ENCODE peak calls at places on chromosome 6, in four cellular contexts. One of them, this sample, is unnamed. For H3K9me3, the result is how much of the 10 kb centered on the place peaks cover.

GRCh38 chr6:3500262-3501001 is 43.6 kb upstream of the SLC22A23 start:
- DNase-seq in IMR-90: peak
- DNase-seq in testis: no peak
- DNase-seq in body of pancreas: no peak
- DNase-seq in this sample: no peak

GRCh38 chr6:28922841-28923317 is 906 bp downstream of the TRIM27 start:
- DNase-seq in IMR-90: peak
- DNase-seq in body of pancreas: no peak
- DNase-seq in testis: peak
- DNase-seq in this sample: peak

GRCh38 chr6:108968325-108968724 is 120.1 kb downstream of the ARMC2 start:
- DNase-seq in testis: no peak
- DNase-seq in body of pancreas: no peak
- DNase-seq in IMR-90: no peak
- DNase-seq in this sample: no peak

GRCh38 chr6:144131248-144131709 is 19.0 kb upstream of the STX11 start:
- DNase-seq in body of pancreas: no peak
- DNase-seq in testis: no peak
- DNase-seq in IMR-90: peak
- DNase-seq in this sample: no peak

GRCh38 chr6:159035891-159036290 is 8.9 kb downstream of the TAGAP start:
- DNase-seq in testis: no peak
- DNase-seq in IMR-90: no peak
- DNase-seq in body of pancreas: no peak
- DNase-seq in this sample: no peak

GRCh38 chr6:111761783-111762312 is 111.4 kb downstream of the FYN start:
- DNase-seq in body of pancreas: no peak
- DNase-seq in IMR-90: peak
- DNase-seq in testis: no peak
- DNase-seq in this sample: no peak

GRCh38 chr6:134047673-134048072 is 4.8 kb downstream of the SLC2A12 start:
- DNase-seq in testis: no peak
- DNase-seq in IMR-90: no peak
- DNase-seq in body of pancreas: no peak
- DNase-seq in this sample: no peak

GRCh38 chr6:11931296-11932035 is 80.6 kb upstream of the HIVEP1 start:
- DNase-seq in body of pancreas: no peak
- DNase-seq in IMR-90: no peak
- DNase-seq in testis: no peak
- DNase-seq in this sample: no peak

GRCh38 chr6:31576897-31577341 is 1.6 kb downstream of the TNF start:
- DNase-seq in body of pancreas: no peak
- DNase-seq in testis: no peak
- DNase-seq in IMR-90: no peak
- DNase-seq in this sample: no peak

GRCh38 chr6:155126727-155127439 is 131.8 kb downstream of the TIAM2 start:
- DNase-seq in body of pancreas: no peak
- DNase-seq in IMR-90: peak
- DNase-seq in testis: no peak
- DNase-seq in this sample: peak

GRCh38 chr6:56742122-56742791 is 99.6 kb upstream of the DST start:
- DNase-seq in testis: no peak
- DNase-seq in IMR-90: peak
- DNase-seq in body of pancreas: no peak
- DNase-seq in this sample: no peak

GRCh38 chr6:133187657-133188453 is 53.3 kb upstream of the EYA4 start:
- DNase-seq in body of pancreas: no peak
- DNase-seq in testis: no peak
- DNase-seq in IMR-90: peak
- DNase-seq in this sample: no peak

GRCh38 chr6:157514659-157515496 is 133.9 kb downstream of the ZDHHC14 start:
- DNase-seq in IMR-90: peak
- DNase-seq in body of pancreas: no peak
- DNase-seq in testis: no peak
- DNase-seq in this sample: peak

GRCh38 chr6:35161776-35162607 is 20.9 kb upstream of the TCP11 start:
- DNase-seq in body of pancreas: peak
- DNase-seq in IMR-90: no peak
- DNase-seq in testis: no peak
- DNase-seq in this sample: peak

GRCh38 chr6:13409991-13410390 is 77.4 kb downstream of the GFOD1 start:
- DNase-seq in testis: no peak
- DNase-seq in IMR-90: peak
- DNase-seq in body of pancreas: no peak
- DNase-seq in this sample: no peak

GRCh38 chr6:119096683-119097310 is 18.3 kb upstream of the FAM184A start:
- DNase-seq in IMR-90: peak
- DNase-seq in testis: peak
- DNase-seq in body of pancreas: peak
- DNase-seq in this sample: peak

GRCh38 chr6:87237804-87238203 is 82.4 kb downstream of the ZNF292 start:
- DNase-seq in testis: no peak
- DNase-seq in body of pancreas: no peak
- DNase-seq in IMR-90: peak
- DNase-seq in this sample: no peak

GRCh38 chr6:116362287-116362686 is 8.5 kb upstream of the DSE start:
- DNase-seq in testis: no peak
- DNase-seq in body of pancreas: no peak
- DNase-seq in IMR-90: no peak
- DNase-seq in this sample: no peak

GRCh38 chr6:136962661-136963060 is 40.6 kb downstream of the SLC35D3 start:
- DNase-seq in testis: no peak
- DNase-seq in IMR-90: no peak
- DNase-seq in body of pancreas: peak
- DNase-seq in this sample: peak

GRCh38 chr6:107418118-107418517 is 41.2 kb downstream of the PDSS2 start:
- DNase-seq in IMR-90: peak
- DNase-seq in body of pancreas: no peak
- DNase-seq in testis: no peak
- DNase-seq in this sample: no peak

GRCh38 chr6:141598487-141598886 is 534.2 kb upstream of the GJE1 start:
- DNase-seq in IMR-90: peak
- DNase-seq in body of pancreas: no peak
- DNase-seq in testis: no peak
- DNase-seq in this sample: no peak

GRCh38 chr6:39881851-39882566 is 52.3 kb downstream of the MOCS1 start:
- DNase-seq in IMR-90: peak
- DNase-seq in testis: peak
- DNase-seq in body of pancreas: no peak
- DNase-seq in this sample: no peak

GRCh38 chr6:89371849-89372505 is 19.5 kb upstream of the UBE2J1 start:
- DNase-seq in IMR-90: peak
- DNase-seq in body of pancreas: peak
- DNase-seq in testis: peak
- DNase-seq in this sample: peak

GRCh38 chr6:95530176-95530799 is 47.0 kb upstream of the MANEA start:
- DNase-seq in body of pancreas: no peak
- DNase-seq in IMR-90: no peak
- DNase-seq in testis: no peak
- DNase-seq in this sample: no peak

GRCh38 chr6:149482542-149483261 is 2.1 kb downstream of the ZC3H12D start:
- DNase-seq in body of pancreas: no peak
- DNase-seq in IMR-90: no peak
- DNase-seq in testis: no peak
- DNase-seq in this sample: no peak

GRCh38 chr6:154457046-154457713 is 53.3 kb downstream of the CNKSR3 start:
- DNase-seq in body of pancreas: no peak
- DNase-seq in testis: no peak
- DNase-seq in IMR-90: peak
- DNase-seq in this sample: no peak

GRCh38 chr6:1786455-1787108 is 176.9 kb downstream of the FOXC1 start:
- DNase-seq in IMR-90: no peak
- DNase-seq in testis: no peak
- DNase-seq in body of pancreas: no peak
- DNase-seq in this sample: no peak

GRCh38 chr6:39800388-39801032 is 8.3 kb downstream of the DAAM2 start:
- DNase-seq in testis: no peak
- DNase-seq in body of pancreas: no peak
- DNase-seq in IMR-90: no peak
- DNase-seq in this sample: no peak

GRCh38 chr6:158545043-158545966 is 14.6 kb upstream of the TMEM181 start:
- DNase-seq in testis: peak
- DNase-seq in body of pancreas: no peak
- DNase-seq in IMR-90: no peak
- DNase-seq in this sample: no peak

GRCh38 chr6:16206595-16207037 is 31.8 kb upstream of the GMPR start:
- DNase-seq in body of pancreas: peak
- DNase-seq in testis: peak
- DNase-seq in IMR-90: peak
- DNase-seq in this sample: peak

GRCh38 chr6:136226674-136227377 is 23.3 kb downstream of the MTFR2 start:
- DNase-seq in testis: no peak
- DNase-seq in IMR-90: peak
- DNase-seq in body of pancreas: no peak
- DNase-seq in this sample: no peak

GRCh38 chr6:17204548-17204947 is 76.6 kb upstream of the RBM24 start:
- DNase-seq in body of pancreas: no peak
- DNase-seq in IMR-90: no peak
- DNase-seq in testis: no peak
- DNase-seq in this sample: no peak

GRCh38 chr6:156502969-156503504 is 274.1 kb upstream of the ARID1B start:
- DNase-seq in testis: no peak
- DNase-seq in IMR-90: no peak
- DNase-seq in body of pancreas: no peak
- DNase-seq in this sample: no peak

GRCh38 chr6:150915868-150916267 is 50.4 kb downstream of the MTHFD1L start:
- DNase-seq in testis: no peak
- DNase-seq in IMR-90: no peak
- DNase-seq in body of pancreas: no peak
- DNase-seq in this sample: no peak

GRCh38 chr6:156840606-156841005 is 63.4 kb downstream of the ARID1B start:
- DNase-seq in body of pancreas: no peak
- DNase-seq in IMR-90: no peak
- DNase-seq in testis: no peak
- DNase-seq in this sample: no peak

GRCh38 chr6:138161118-138161433 is 663 bp upstream of the ARFGEF3 start:
- DNase-seq in body of pancreas: no peak
- DNase-seq in testis: no peak
- DNase-seq in IMR-90: no peak
- DNase-seq in this sample: no peak

GRCh38 chr6:54267798-54268197 is 40.4 kb upstream of the TINAG start:
- DNase-seq in IMR-90: peak
- DNase-seq in body of pancreas: peak
- DNase-seq in testis: peak
- DNase-seq in this sample: peak
- TF ChIP-seq POLR2A in IMR-90: no peak
- TF ChIP-seq POLR2A in body of pancreas: no peak
- TF ChIP-seq POLR2A in testis: no peak
- TF ChIP-seq POLR2A in this sample: no peak

DNA sequence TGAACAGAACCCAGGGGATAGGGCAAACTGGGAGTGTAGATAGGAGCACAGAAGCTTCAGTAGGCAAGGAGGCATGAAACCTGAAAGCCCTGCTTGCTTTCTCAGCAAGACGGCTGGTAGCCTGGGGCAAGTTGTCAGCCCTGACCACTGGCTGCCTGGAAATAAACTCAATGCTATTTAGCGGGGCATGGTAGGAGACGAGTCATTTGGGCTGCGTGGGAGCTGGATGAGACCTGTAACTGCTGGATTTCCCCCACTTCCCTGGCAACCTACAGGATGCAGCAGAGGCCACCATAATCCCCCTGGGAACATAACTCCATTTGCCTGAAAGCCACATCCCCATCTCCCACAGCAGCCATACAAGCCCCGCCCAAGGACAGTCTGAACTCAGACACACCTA is 332.6 kb upstream of the TBX18 start:
- DNase-seq in IMR-90: no peak
- DNase-seq in testis: no peak
- DNase-seq in body of pancreas: no peak
- DNase-seq in this sample: no peak
- H3K9me3 ChIP-seq in IMR-90: under half
- H3K9me3 ChIP-seq in testis: under half
- H3K9me3 ChIP-seq in body of pancreas: under half
- H3K9me3 ChIP-seq in this sample: under half

DNA sequence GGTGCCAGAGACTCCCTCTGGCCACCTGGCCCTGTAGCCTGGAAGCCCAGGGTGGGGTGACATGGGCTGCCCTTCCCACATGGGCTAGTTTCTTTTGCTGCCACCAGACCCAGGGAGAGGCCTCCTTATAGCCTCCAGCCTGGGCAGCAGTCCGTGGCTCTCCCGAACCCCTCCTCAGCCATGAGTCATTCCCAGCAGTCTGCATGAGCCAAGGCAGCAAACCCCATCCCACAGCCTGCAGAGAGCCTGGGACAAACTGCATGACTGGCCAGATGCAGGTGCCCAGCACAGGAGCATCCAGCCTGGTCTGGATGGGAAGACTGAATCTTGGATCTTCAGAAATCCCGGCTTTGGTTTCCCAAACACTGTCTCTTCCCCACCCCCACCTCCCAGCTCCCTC is 75.7 kb downstream of the MRPL14 start:
- DNase-seq in body of pancreas: peak
- DNase-seq in IMR-90: peak
- DNase-seq in testis: no peak
- DNase-seq in this sample: no peak
- H3K27ac ChIP-seq in body of pancreas: no peak
- H3K27ac ChIP-seq in IMR-90: peak
- H3K27ac ChIP-seq in testis: no peak
- H3K27ac ChIP-seq in this sample: no peak

GRCh38 chr6:127305741-127306140 is 37.7 kb downstream of the ECHDC1 start:
- DNase-seq in IMR-90: no peak
- DNase-seq in testis: no peak
- DNase-seq in body of pancreas: no peak
- DNase-seq in this sample: no peak
- TF ChIP-seq POLR2A in IMR-90: no peak
- TF ChIP-seq POLR2A in testis: no peak
- TF ChIP-seq POLR2A in body of pancreas: no peak
- TF ChIP-seq POLR2A in this sample: no peak

GRCh38 chr6:168412456-168412855 is 28.5 kb upstream of the SMOC2 start:
- DNase-seq in testis: no peak
- DNase-seq in body of pancreas: no peak
- DNase-seq in IMR-90: no peak
- DNase-seq in this sample: no peak

GRCh38 chr6:168411130-168411529 is 29.9 kb upstream of the SMOC2 start:
- DNase-seq in testis: no peak
- DNase-seq in body of pancreas: no peak
- DNase-seq in IMR-90: no peak
- DNase-seq in this sample: no peak

GRCh38 chr6:168410035-168410434 is 30.9 kb upstream of the SMOC2 start:
- DNase-seq in testis: no peak
- DNase-seq in IMR-90: no peak
- DNase-seq in body of pancreas: no peak
- DNase-seq in this sample: no peak

GRCh38 chr6:168411793-168412192 is 29.2 kb upstream of the SMOC2 start:
- DNase-seq in testis: no peak
- DNase-seq in body of pancreas: no peak
- DNase-seq in IMR-90: no peak
- DNase-seq in this sample: no peak

DNA sequence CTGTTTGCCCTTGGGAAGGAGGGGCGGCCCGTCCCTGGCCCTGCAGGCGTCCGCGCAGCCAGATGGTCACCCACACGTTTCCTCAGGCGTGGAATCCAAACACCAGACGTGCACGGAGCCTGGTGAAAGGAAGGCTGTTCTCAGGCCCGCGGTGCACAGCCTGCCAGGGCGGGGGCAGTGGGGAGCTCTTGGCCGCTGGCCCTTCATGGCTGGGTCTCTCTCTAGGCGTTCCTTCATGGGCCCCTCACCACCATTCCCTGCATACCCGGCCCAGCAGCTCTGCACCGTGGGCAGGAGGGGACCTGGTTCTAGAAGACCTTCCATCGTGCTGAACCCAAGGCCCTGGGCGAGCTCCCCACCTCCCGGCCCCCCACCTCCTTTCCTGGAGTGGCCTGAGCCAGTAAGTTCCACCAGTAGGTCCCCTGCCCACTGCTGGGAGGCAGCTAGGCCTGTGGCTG is 30.4 kb upstream of the SMOC2 start:
- DNase-seq in testis: no peak
- DNase-seq in body of pancreas: no peak
- DNase-seq in IMR-90: no peak
- DNase-seq in this sample: peak
- H3K9me3 ChIP-seq in testis: under half
- H3K9me3 ChIP-seq in body of pancreas: under half
- H3K9me3 ChIP-seq in IMR-90: half or more
- H3K9me3 ChIP-seq in this sample: under half